ENCODE peak calls at places on chromosomes 13 and 19, in four cellular contexts. V, L, Z and X are unnamed samples.

GRCh38 chr13:76812971-76813691 is 73.1 kb downstream of the KCTD12 start:
- DNase-seq in V (no peak), L (no peak), Z (no peak), X (no peak)

GRCh38 chr13:94674609-94675348 is 37.6 kb downstream of the SOX21 start:
- DNase-seq in V (no peak), L (peak; percentile 52), Z (peak; percentile 65), X (peak; percentile 78)

GRCh38 chr19:17645339-17645963 is 42.7 kb downstream of the UNC13A start:
- DNase-seq in V (no peak), L (no peak), Z (no peak), X (no peak)

GRCh38 chr19:31555634-31556215 is 206.5 kb upstream of the TSHZ3 start:
- DNase-seq in V (no peak), L (peak; percentile 31), Z (no peak), X (no peak)

GRCh38 chr13:111251646-111252448 is 68.6 kb upstream of the TEX29 start:
- DNase-seq in V (no peak), L (peak; percentile 37), Z (no peak), X (no peak)

GRCh38 chr13:40639226-40639681 is 27.2 kb downstream of the FOXO1 start:
- DNase-seq in V (no peak), L (no peak), Z (no peak), X (no peak)

GRCh38 chr13:44801990-44802389 is 187.3 kb downstream of the NUFIP1 start:
- DNase-seq in V (no peak), L (no peak), Z (no peak), X (no peak)

GRCh38 chr13:93963266-93964131 is 516.0 kb downstream of the DCT start:
- DNase-seq in V (no peak), L (no peak), Z (no peak), X (no peak)

GRCh38 chr19:55088543-55089265 is 13.0 kb downstream of the EPS8L1 start:
- DNase-seq in V (no peak), L (peak; percentile 92), Z (peak; percentile 86), X (peak; percentile 97)

GRCh38 chr13:112618501-112618900 is 30.5 kb upstream of the TUBGCP3 start:
- DNase-seq in V (no peak), L (no peak), Z (no peak), X (no peak)

GRCh38 chr13:112623051-112623711 is 35.2 kb upstream of the TUBGCP3 start:
- DNase-seq in V (no peak), L (no peak), Z (no peak), X (no peak)

GRCh38 chr13:112617754-112618375 is 29.9 kb upstream of the TUBGCP3 start:
- DNase-seq in V (no peak), L (no peak), Z (no peak), X (no peak)

GRCh38 chr13:112622375-112622774 is 34.4 kb upstream of the TUBGCP3 start:
- DNase-seq in V (no peak), L (no peak), Z (no peak), X (no peak)

GRCh38 chr13:112619730-112620639 is 32.0 kb upstream of the TUBGCP3 start:
- DNase-seq in V (no peak), L (no peak), Z (no peak), X (peak; percentile 47)
- TF ChIP-seq USF1 in V (no peak), L (no peak), Z (no peak), X (no peak)

GRCh38 chr19:19475845-19476828 is 39.2 kb downstream of the TSSK6 start:
- DNase-seq in V (no peak), L (no peak), Z (no peak), X (peak; percentile 53)
- TF ChIP-seq USF1 in V (no peak), L (no peak), Z (no peak), X (no peak)

GRCh38 chr13:46593403-46593802 is 40.4 kb downstream of the LRCH1 start:
- DNase-seq in V (no peak), L (no peak), Z (no peak), X (no peak)

GRCh38 chr13:46596501-46596900 is 43.5 kb downstream of the LRCH1 start:
- DNase-seq in V (no peak), L (no peak), Z (no peak), X (no peak)

GRCh38 chr13:46595918-46596315 is 42.9 kb downstream of the LRCH1 start:
- DNase-seq in V (no peak), L (no peak), Z (no peak), X (no peak)

GRCh38 chr13:46592410-46592809 is 39.4 kb downstream of the LRCH1 start:
- DNase-seq in V (no peak), L (no peak), Z (no peak), X (no peak)

DNA sequence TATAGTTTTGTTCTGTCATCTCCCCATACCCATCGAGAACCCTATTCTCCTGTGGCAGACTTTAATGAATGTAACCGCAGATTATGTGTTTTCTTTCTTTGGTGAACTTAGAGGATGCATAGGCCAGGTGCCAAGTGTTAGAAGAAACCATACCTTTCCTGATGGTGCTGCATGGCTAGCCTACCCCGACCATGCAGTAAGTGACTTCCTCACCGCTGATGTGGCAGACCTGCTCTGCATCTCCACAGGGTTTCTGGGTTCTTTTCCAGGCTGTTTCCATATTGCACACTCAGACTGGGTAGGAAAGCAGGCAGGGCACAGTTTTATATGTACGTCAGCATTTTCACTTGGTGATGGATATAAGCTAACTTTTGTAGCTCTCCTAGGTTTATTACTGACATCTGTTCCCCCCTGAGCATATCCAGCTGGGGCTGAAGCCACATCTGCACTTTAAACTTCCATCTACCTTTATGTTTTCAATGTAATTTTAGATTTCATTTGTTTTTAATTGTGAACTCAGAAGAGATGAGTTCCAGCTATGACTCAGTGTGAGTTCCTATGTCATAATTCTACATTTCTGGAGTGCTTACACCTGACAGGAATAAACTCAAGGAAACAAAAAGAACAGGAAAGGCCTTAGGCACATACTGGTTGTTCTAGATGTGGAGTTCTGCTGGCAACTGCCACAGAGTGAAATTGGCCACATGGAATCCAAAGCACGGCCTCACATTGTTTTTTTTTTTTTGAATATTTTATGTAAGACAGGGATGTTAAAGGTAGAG is 42.4 kb downstream of the LRCH1 start:
- DNase-seq in V (no peak), L (no peak), Z (no peak), X (no peak)
- TF ChIP-seq USF1 in V (no peak), L (no peak), Z (no peak), X (no peak)

GRCh38 chr13:95781016-95781415 is 104.1 kb downstream of the DNAJC3 start:
- DNase-seq in V (no peak), L (no peak), Z (no peak), X (no peak)
- TF ChIP-seq USF1 in V (no peak), L (no peak), Z (no peak), X (no peak)

GRCh38 chr19:12163841-12164240 is 945 bp downstream of the ZNF136 start:
- DNase-seq in V (no peak), L (peak; percentile 30), Z (no peak), X (no peak)
- TF ChIP-seq USF1 in V (no peak), L (no peak), Z (no peak), X (no peak)

GRCh38 chr13:100356889-100357288 is 231.7 kb downstream of the GGACT start:
- DNase-seq in V (no peak), L (no peak), Z (no peak), X (no peak)
- TF ChIP-seq USF1 in V (no peak), L (no peak), Z (no peak), X (no peak)

DNA sequence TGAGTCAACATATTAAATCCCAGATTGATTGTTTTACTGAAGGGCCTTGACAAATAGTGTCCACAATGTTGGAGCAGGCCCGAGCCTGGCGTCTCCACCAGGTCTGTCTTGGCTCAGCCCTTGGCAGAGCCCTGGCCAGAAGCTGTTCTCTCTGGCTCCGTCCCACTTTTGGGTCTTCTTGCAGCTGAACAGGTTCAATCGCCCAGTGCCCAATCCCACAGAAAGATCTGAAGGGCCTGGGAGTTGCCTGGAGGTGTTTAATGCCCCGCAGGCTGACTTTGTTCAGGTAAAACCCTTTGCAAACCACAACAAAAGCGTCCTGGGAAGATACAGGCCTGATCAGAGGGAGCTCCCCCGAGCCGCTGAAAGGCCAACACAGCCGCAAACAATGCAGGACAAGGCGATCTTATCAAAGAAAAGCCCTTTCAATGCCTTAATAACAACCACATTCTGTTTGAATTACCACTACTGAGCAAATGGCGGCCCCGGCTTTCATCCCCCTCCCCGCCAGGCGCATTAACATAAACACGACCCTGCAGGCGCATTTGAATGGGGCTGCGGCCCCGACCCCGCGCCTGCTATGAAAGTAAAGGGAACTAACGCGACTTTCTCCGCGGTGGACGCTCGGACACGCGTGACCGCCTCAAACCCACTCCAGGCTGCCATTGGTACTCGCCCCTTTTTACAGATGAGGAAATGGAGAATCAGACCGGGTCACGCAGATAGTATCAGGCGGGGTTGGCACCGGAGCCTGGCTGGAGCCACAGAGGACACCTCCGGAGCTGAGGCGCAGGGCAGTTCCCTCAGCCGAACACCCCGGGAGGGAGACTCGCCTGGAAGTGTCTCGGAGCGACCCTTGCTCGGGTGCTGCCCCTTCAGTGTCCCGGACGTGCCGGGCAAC is 3.1 kb downstream of the CDX2 start:
- DNase-seq in V (no peak), L (peak; percentile 64), Z (no peak), X (peak; percentile 84)
- TF ChIP-seq USF1 in V (no peak), L (no peak), Z (no peak), X (no peak)

DNA sequence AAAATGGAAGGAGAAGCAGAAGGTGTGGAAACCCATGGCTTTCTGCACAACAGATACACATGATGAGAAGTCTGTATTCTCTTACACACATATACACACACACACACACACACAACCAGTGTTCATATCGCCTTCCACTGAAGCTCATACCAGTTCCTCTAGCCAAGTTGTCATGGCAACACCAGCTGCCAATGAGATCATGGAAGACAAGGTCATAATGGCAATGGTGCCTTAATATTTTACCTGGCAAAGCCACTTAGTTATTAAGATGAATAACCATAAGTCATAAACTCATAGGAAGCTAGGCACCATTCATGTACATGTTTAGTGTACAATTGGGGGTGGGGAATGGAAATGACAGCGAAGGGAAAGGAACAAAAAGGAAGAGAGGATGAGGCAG is 2.6 kb upstream of the DHRS12 start:
- DNase-seq in V (no peak), L (no peak), Z (no peak), X (no peak)
- TF ChIP-seq USF1 in V (no peak), L (no peak), Z (no peak), X (no peak)

GRCh38 chr13:78030351-78030750 is 111.7 kb upstream of the EDNRB start:
- DNase-seq in V (no peak), L (no peak), Z (no peak), X (no peak)
- TF ChIP-seq USF1 in V (no peak), L (no peak), Z (no peak), X (no peak)

GRCh38 chr19:37896142-37896541 is 10.3 kb downstream of the WDR87 start:
- DNase-seq in V (no peak), L (no peak), Z (no peak), X (no peak)

GRCh38 chr19:37899453-37899852 is 6.9 kb downstream of the WDR87 start:
- DNase-seq in V (no peak), L (no peak), Z (no peak), X (no peak)

DNA sequence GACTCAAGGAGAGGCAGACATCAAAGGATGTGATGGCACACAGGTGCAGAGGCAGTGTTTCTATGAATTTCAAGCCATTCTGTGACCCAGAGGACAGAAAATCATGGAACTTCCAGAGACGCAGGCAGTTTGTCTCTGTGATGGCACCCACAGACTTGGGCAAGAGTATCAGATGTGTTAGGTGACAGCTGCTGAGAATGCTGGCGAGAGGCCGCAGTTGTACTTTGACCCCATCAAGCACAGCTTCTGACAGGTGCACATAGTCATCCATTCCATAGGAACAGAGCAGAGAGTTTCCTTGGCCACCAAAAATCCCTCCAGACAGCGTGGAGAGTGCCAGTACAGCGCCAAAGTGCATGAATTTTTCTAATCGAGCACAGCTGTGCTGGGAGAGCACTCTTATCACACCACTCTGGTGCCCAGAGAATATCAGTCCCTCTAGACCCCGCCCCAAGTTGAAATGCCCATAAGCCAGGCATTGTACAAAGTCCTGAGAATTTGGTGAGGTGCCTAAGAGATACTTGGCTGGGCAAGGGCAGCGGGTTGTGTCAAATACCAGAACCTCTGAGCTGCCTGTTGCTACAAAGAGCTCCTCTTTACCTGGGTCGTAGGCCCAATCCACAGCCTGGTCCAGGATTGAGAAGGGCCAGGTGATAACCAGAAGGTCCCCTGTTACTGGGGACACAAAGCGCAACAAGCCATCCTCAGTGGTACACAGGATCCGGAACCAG is 12.4 kb downstream of the WDR87 start:
- DNase-seq in V (no peak), L (no peak), Z (no peak), X (no peak)
- TF ChIP-seq USF1 in V (no peak), L (no peak), Z (no peak), X (no peak)